ENCODE peak calls at places on chromosomes 2 and 18, in ten cellular contexts. Z is stimulated activated CD4-positive, alpha-beta T cell treated with anti-CD3 and anti-CD28 coated beads, TNF-alpha, amount 100 ng/mL, for 4 hours; P is HCEC 1CT; S is NCI-H524; A is sigmoid colon; B is fibroblast of pulmonary artery; Q is NCI-H460; M is stimulated activated naive CD8-positive, alpha-beta T cell treated with anti-CD3 and anti-CD28 coated beads, Interleukin-15, Interleukin-2, amounts not matched to agents 100 U/mL and 50 U/mL, for 24 hours; F is GM23248; J is Calu3. R is an unnamed sample.

GRCh38 chr2:55842009-55842408 is 81.6 kb downstream of the EFEMP1 start:
- DNase-seq in Z (no peak), P (peak), S (no peak), A (no peak), B (no peak), Q (no peak), M (no peak), F (peak), J (no peak), R (no peak)

GRCh38 chr2:40436093-40436475 is 15.8 kb downstream of the SLC8A1 start:
- DNase-seq in Z (no peak), P (peak), S (no peak), A (no peak), B (no peak), Q (no peak), M (no peak), F (peak), J (no peak), R (no peak)

GRCh38 chr2:224038049-224038829 is 847 bp downstream of the SERPINE2 start:
- DNase-seq in Z (peak), P (peak), S (peak), A (no peak), B (peak), Q (peak), M (peak), F (peak), J (peak), R (peak)

GRCh38 chr2:9050122-9050809 is 46.8 kb upstream of the MBOAT2 start:
- DNase-seq in Z (no peak), P (no peak), S (no peak), A (no peak), B (no peak), Q (no peak), M (no peak), F (no peak), J (no peak), R (no peak)

GRCh38 chr2:12719400-12720104 is 2.8 kb downstream of the TRIB2 start:
- DNase-seq in Z (no peak), P (peak), S (peak), A (no peak), B (peak), Q (no peak), M (no peak), F (peak), J (no peak), R (peak)

GRCh38 chr2:132910432-132910831 is 240.4 kb upstream of the LYPD1 start:
- DNase-seq in Z (no peak), P (no peak), S (no peak), A (no peak), B (no peak), Q (no peak), M (no peak), F (no peak), J (no peak), R (no peak)

GRCh38 chr2:177467646-177468045 is 75.1 kb downstream of the AGPS start:
- DNase-seq in Z (no peak), P (peak), S (no peak), A (no peak), B (peak), Q (no peak), M (no peak), F (peak), J (no peak), R (peak)

GRCh38 chr2:176130153-176130916 is 830 bp downstream of the HOXD8 start:
- DNase-seq in Z (no peak), P (peak), S (peak), A (peak), B (no peak), Q (peak), M (peak), F (peak), J (no peak), R (peak)

GRCh38 chr2:214244847-214245246 is 166.0 kb upstream of the VWC2L start:
- DNase-seq in Z (no peak), P (peak), S (no peak), A (no peak), B (peak), Q (no peak), M (no peak), F (peak), J (no peak), R (peak)

GRCh38 chr18:51275712-51276473 is 78.4 kb upstream of the MEX3C start:
- DNase-seq in Z (no peak), P (no peak), S (peak), A (no peak), B (peak), Q (no peak), M (no peak), F (peak), J (peak), R (peak)

GRCh38 chr2:23155022-23155421 is 230.0 kb upstream of the KLHL29 start:
- DNase-seq in Z (no peak), P (no peak), S (no peak), A (no peak), B (no peak), Q (no peak), M (no peak), F (no peak), J (no peak), R (no peak)

GRCh38 chr2:46361920-46362666 is 64.9 kb downstream of the EPAS1 start:
- DNase-seq in Z (no peak), P (no peak), S (no peak), A (no peak), B (no peak), Q (no peak), M (no peak), F (no peak), J (no peak), R (no peak)

GRCh38 chr18:36187138-36187825 is at the start of gene MOCOS:
- DNase-seq in Z (peak), P (peak), S (peak), A (peak), B (peak), Q (peak), M (peak), F (peak), J (peak), R (peak)

GRCh38 chr18:21834301-21834660 is 93.7 kb downstream of the MIB1 start:
- DNase-seq in Z (no peak), P (no peak), S (no peak), A (no peak), B (no peak), Q (no peak), M (no peak), F (no peak), J (no peak), R (no peak)

GRCh38 chr2:159904565-159905281 is 106.7 kb upstream of the CD302 start:
- DNase-seq in Z (peak), P (no peak), S (peak), A (no peak), B (peak), Q (no peak), M (peak), F (peak), J (peak), R (peak)

GRCh38 chr2:16362611-16363010 is 303.0 kb downstream of the CYRIA start:
- DNase-seq in Z (no peak), P (no peak), S (no peak), A (no peak), B (no peak), Q (no peak), M (no peak), F (no peak), J (no peak), R (no peak)

GRCh38 chr2:215332876-215333600 is 21.2 kb downstream of the ATIC start:
- DNase-seq in Z (no peak), P (no peak), S (no peak), A (no peak), B (no peak), Q (no peak), M (no peak), F (no peak), J (no peak), R (no peak)

GRCh38 chr2:238061310-238062202 is 755 bp downstream of the SCLY start:
- DNase-seq in Z (peak), P (peak), S (peak), A (peak), B (peak), Q (no peak), M (peak), F (peak), J (peak), R (peak)

GRCh38 chr18:14975431-14975830 is 227.5 kb downstream of the ANKRD30B start:
- DNase-seq in Z (no peak), P (no peak), S (no peak), A (no peak), B (no peak), Q (no peak), M (no peak), F (no peak), J (no peak), R (no peak)

GRCh38 chr2:96527990-96528679 is 8.4 kb upstream of the ARID5A start:
- DNase-seq in Z (peak), P (no peak), S (peak), A (peak), B (peak), Q (no peak), M (peak), F (peak), J (no peak), R (peak)

GRCh38 chr2:86160156-86160952 is 34.9 kb downstream of the IMMT start:
- DNase-seq in Z (no peak), P (no peak), S (no peak), A (no peak), B (no peak), Q (no peak), M (no peak), F (no peak), J (no peak), R (no peak)

GRCh38 chr18:56615738-56616520 is 22.5 kb downstream of the TXNL1 start:
- DNase-seq in Z (no peak), P (no peak), S (peak), A (no peak), B (no peak), Q (no peak), M (no peak), F (no peak), J (no peak), R (no peak)

GRCh38 chr2:67574230-67574629 is 177.1 kb downstream of the ETAA1 start:
- DNase-seq in Z (no peak), P (peak), S (no peak), A (no peak), B (peak), Q (no peak), M (no peak), F (peak), J (no peak), R (peak)

GRCh38 chr2:95354469-95354901 is 48.0 kb upstream of the FAHD2A start:
- DNase-seq in Z (no peak), P (no peak), S (no peak), A (peak), B (no peak), Q (no peak), M (no peak), F (no peak), J (no peak), R (no peak)

GRCh38 chr2:98463988-98464771 is 19.5 kb downstream of the INPP4A start:
- DNase-seq in Z (no peak), P (no peak), S (no peak), A (peak), B (no peak), Q (no peak), M (peak), F (no peak), J (no peak), R (no peak)

GRCh38 chr2:160194946-160195345 is 5.1 kb downstream of the ITGB6 start:
- DNase-seq in Z (no peak), P (no peak), S (no peak), A (no peak), B (no peak), Q (no peak), M (no peak), F (no peak), J (no peak), R (no peak)

GRCh38 chr2:75246441-75247167 is 47.3 kb upstream of the TACR1 start:
- DNase-seq in Z (no peak), P (peak), S (no peak), A (no peak), B (no peak), Q (no peak), M (no peak), F (peak), J (no peak), R (no peak)

GRCh38 chr2:119182046-119182445 is 23.5 kb upstream of the C1QL2 start:
- DNase-seq in Z (no peak), P (no peak), S (peak), A (no peak), B (no peak), Q (no peak), M (no peak), F (no peak), J (no peak), R (no peak)

GRCh38 chr2:14778015-14778414 is 145.5 kb downstream of the LRATD1 start:
- DNase-seq in Z (no peak), P (peak), S (no peak), A (no peak), B (no peak), Q (no peak), M (no peak), F (peak), J (no peak), R (no peak)

GRCh38 chr18:46099463-46099862 is 1.4 kb upstream of the ATP5F1A start:
- DNase-seq in Z (no peak), P (no peak), S (no peak), A (no peak), B (no peak), Q (no peak), M (no peak), F (no peak), J (no peak), R (no peak)

GRCh38 chr2:23220687-23221086 is 164.3 kb upstream of the KLHL29 start:
- DNase-seq in Z (no peak), P (no peak), S (no peak), A (no peak), B (no peak), Q (no peak), M (no peak), F (peak), J (no peak), R (no peak)

GRCh38 chr2:202317080-202317859 is 51.7 kb downstream of the NOP58 start:
- DNase-seq in Z (no peak), P (peak), S (no peak), A (peak), B (peak), Q (no peak), M (no peak), F (peak), J (peak), R (peak)

GRCh38 chr2:65093211-65093610 is 36.7 kb downstream of the RAB1A start:
- DNase-seq in Z (no peak), P (no peak), S (no peak), A (no peak), B (no peak), Q (no peak), M (no peak), F (no peak), J (no peak), R (no peak)

GRCh38 chr2:112055833-112056625 is 960 bp downstream of the TMEM87B start:
- DNase-seq in Z (no peak), P (peak), S (peak), A (peak), B (peak), Q (peak), M (peak), F (peak), J (peak), R (peak)